ENCODE peak calls at places on chromosomes 5 and 9, in eight cellular contexts. J is left ventricle myocardium inferior; C is hepatocyte; S is cardiac muscle cell; I is ovary; K is heart right ventricle; W is tibial artery; X is CD8-positive, alpha-beta T cell. E is an unnamed sample. For H3K36me3, the result is how much of the 10 kb centered on the place peaks cover.

GRCh38 chr9:33263936-33264472 is 504 bp downstream of the BAG1 start:
- DNase-seq in X (peak), C (peak), K (peak), J (peak), W (peak), S (peak), I (peak), E (no peak)

GRCh38 chr5:14421851-14422250 is 159.7 kb upstream of the OTULINL start:
- DNase-seq in K (no peak), I (no peak), X (no peak), S (no peak), J (no peak), W (no peak), C (no peak), E (no peak)

GRCh38 chr5:179344301-179345178 is 721 bp downstream of the ADAMTS2 start:
- DNase-seq in X (no peak), S (peak), W (no peak), C (peak), K (no peak), J (no peak), I (peak), E (no peak)

GRCh38 chr9:133321411-133321935 is 14.5 kb downstream of the SURF6 start:
- DNase-seq in I (no peak), S (no peak), K (no peak), J (no peak), W (peak), C (no peak), X (no peak), E (no peak)

GRCh38 chr9:19331877-19332276 is 48.2 kb downstream of the RPS6 start:
- DNase-seq in J (no peak), W (no peak), C (no peak), K (no peak), X (no peak), I (no peak), S (no peak), E (no peak)

GRCh38 chr5:29218829-29219228 is 1974.7 kb upstream of the CDH6 start:
- DNase-seq in C (no peak), S (no peak), X (no peak), K (no peak), I (no peak), J (no peak), W (no peak), E (no peak)

GRCh38 chr5:110865400-110866094 is 126.7 kb downstream of the SLC25A46 start:
- DNase-seq in J (no peak), C (peak), W (no peak), K (no peak), X (no peak), S (peak), I (no peak), E (peak)

GRCh38 chr5:96141749-96142148 is 180.1 kb upstream of the ELL2 start:
- DNase-seq in X (no peak), S (no peak), C (no peak), J (no peak), K (no peak), I (no peak), W (no peak), E (no peak)

GRCh38 chr5:82664711-82665110 is 386.6 kb upstream of the RPS23 start:
- DNase-seq in J (no peak), W (no peak), X (no peak), I (no peak), S (no peak), C (no peak), K (no peak), E (no peak)

GRCh38 chr9:127903557-127904475 is 4.4 kb upstream of the ST6GALNAC6 start:
- DNase-seq in J (peak), W (peak), I (peak), K (peak), C (peak), S (peak), X (peak), E (no peak)

GRCh38 chr5:132772291-132773070 is 4.6 kb downstream of the SEPTIN8 start:
- DNase-seq in J (no peak), W (no peak), S (no peak), C (no peak), I (no peak), K (no peak), X (no peak), E (no peak)

GRCh38 chr5:74903165-74903787 is 37.1 kb upstream of the FAM169A start:
- DNase-seq in W (no peak), S (peak), I (no peak), C (peak), K (peak), X (no peak), J (no peak), E (no peak)

GRCh38 chr5:140840978-140841962 is at the start of gene PCDHA8:
- DNase-seq in I (no peak), C (no peak), W (no peak), X (no peak), J (no peak), K (no peak), S (no peak), E (no peak)

GRCh38 chr9:115694991-115695390 is 458.6 kb upstream of the PAPPA start:
- DNase-seq in J (no peak), X (no peak), K (no peak), W (no peak), I (no peak), C (no peak), S (no peak), E (no peak)

GRCh38 chr5:180467989-180468731 is 26.0 kb upstream of the CNOT6 start:
- DNase-seq in J (no peak), K (no peak), W (peak), C (no peak), I (no peak), S (peak), X (no peak), E (no peak)

GRCh38 chr5:36150676-36151433 is 832 bp downstream of the LMBRD2 start:
- DNase-seq in I (no peak), C (peak), S (peak), W (no peak), K (peak), X (peak), J (no peak), E (peak)

GRCh38 chr9:75001719-75002421 is 26.2 kb downstream of the CARNMT1 start:
- DNase-seq in C (peak), X (no peak), K (no peak), W (no peak), J (no peak), S (peak), I (no peak), E (peak)

GRCh38 chr5:20678814-20679298 is 690.9 kb upstream of the CDH18 start:
- DNase-seq in C (peak), W (no peak), J (no peak), K (no peak), X (no peak), S (no peak), I (no peak), E (peak)

GRCh38 chr5:96668725-96669124 is 6.5 kb downstream of the CAST start:
- DNase-seq in C (peak), X (no peak), K (no peak), S (no peak), W (no peak), J (no peak), I (no peak), E (no peak)

GRCh38 chr5:14239951-14240350 is 96.8 kb downstream of the TRIO start:
- DNase-seq in J (no peak), C (no peak), W (no peak), K (no peak), S (no peak), I (no peak), X (no peak), E (no peak)

GRCh38 chr5:61330341-61330878 is 1.6 kb upstream of the ZSWIM6 start:
- DNase-seq in S (no peak), C (no peak), I (peak), W (no peak), J (peak), K (peak), X (peak), E (no peak)

GRCh38 chr5:180329606-180330269 is 23.4 kb downstream of the GFPT2 start:
- DNase-seq in S (no peak), J (no peak), C (no peak), W (no peak), I (no peak), K (no peak), X (no peak), E (no peak)

GRCh38 chr9:74500584-74500924 is 3.4 kb downstream of the RORB start:
- DNase-seq in X (no peak), C (no peak), I (no peak), K (no peak), W (no peak), J (no peak), S (peak), E (no peak)

GRCh38 chr5:97629281-97629680 is 446.2 kb upstream of the RIOK2 start:
- DNase-seq in X (no peak), C (peak), S (no peak), K (peak), I (peak), W (peak), J (peak), E (peak)

GRCh38 chr5:174195517-174195916 is 150.0 kb downstream of the NSG2 start:
- DNase-seq in K (no peak), J (no peak), C (no peak), W (no peak), X (no peak), I (no peak), S (peak), E (no peak)

GRCh38 chr9:137281345-137282116 is 4.0 kb downstream of the TOR4A start:
- DNase-seq in W (no peak), S (no peak), K (no peak), X (no peak), I (no peak), C (peak), J (no peak), E (no peak)

GRCh38 chr5:137605377-137605776 is 106.3 kb upstream of the SPOCK1 start:
- DNase-seq in X (no peak), S (peak), C (no peak), I (no peak), J (no peak), W (no peak), K (no peak), E (no peak)

GRCh38 chr9:95506692-95507455 is 9.9 kb downstream of the PTCH1 start:
- DNase-seq in C (peak), X (peak), W (peak), S (peak), K (peak), I (peak), J (peak), E (peak)

GRCh38 chr5:149062371-149063016 is 368 bp downstream of the SH3TC2 start:
- DNase-seq in I (no peak), W (no peak), X (no peak), J (no peak), S (no peak), C (peak), K (no peak), E (peak)

GRCh38 chr5:174773371-174773770 is 49.0 kb downstream of the MSX2 start:
- DNase-seq in I (no peak), J (no peak), K (no peak), S (no peak), C (peak), W (no peak), X (no peak), E (no peak)

GRCh38 chr9:71504636-71505035 is 263.7 kb downstream of the CEMIP2 start:
- DNase-seq in I (no peak), X (no peak), S (no peak), W (no peak), J (no peak), C (no peak), K (no peak), E (no peak)

GRCh38 chr5:122141751-122142150 is 12.4 kb downstream of the ZNF474 start:
- DNase-seq in K (no peak), C (no peak), X (no peak), S (no peak), J (no peak), I (no peak), W (no peak), E (no peak)

GRCh38 chr9:115157245-115157674 is 39.3 kb upstream of the TNC start:
- DNase-seq in X (no peak), K (no peak), S (no peak), C (peak), I (no peak), W (peak), J (no peak), E (peak)

GRCh38 chr9:106892632-106893031 is 29.7 kb downstream of the ZNF462 start:
- DNase-seq in W (no peak), K (peak), I (peak), J (no peak), C (peak), S (peak), X (no peak), E (peak)

GRCh38 chr5:129511291-129511690 is 51.2 kb downstream of the ADAMTS19 start:
- DNase-seq in J (no peak), X (no peak), K (no peak), C (no peak), S (no peak), I (no peak), W (no peak), E (no peak)

GRCh38 chr9:12816656-12817101 is 41.9 kb downstream of the LURAP1L start:
- DNase-seq in J (no peak), X (no peak), C (no peak), S (no peak), I (no peak), K (no peak), W (no peak), E (no peak)

GRCh38 chr9:86944974-86945867 is 2.1 kb downstream of the GAS1 start:
- DNase-seq in K (no peak), I (peak), S (peak), C (peak), J (no peak), X (no peak), W (no peak), E (no peak)

GRCh38 chr9:4137755-4138154 is 162.1 kb downstream of the GLIS3 start:
- DNase-seq in C (no peak), K (no peak), W (no peak), S (no peak), X (no peak), I (no peak), J (no peak), E (peak)

GRCh38 chr9:125142560-125143376 is 560 bp downstream of the SCAI start:
- DNase-seq in J (no peak), I (no peak), K (peak), S (peak), W (no peak), C (peak), X (peak), E (no peak)

GRCh38 chr5:33379757-33380156 is 61.0 kb upstream of the TARS1 start:
- DNase-seq in J (no peak), K (no peak), X (no peak), S (peak), C (peak), W (no peak), I (no peak), E (no peak)
- TF ChIP-seq CTCF in J (peak), K (peak), X (no peak), S (peak), C (peak), W (no peak), I (no peak), E (peak)

GRCh38 chr9:21837501-21837900 is 35.1 kb downstream of the MTAP start:
- DNase-seq in J (no peak), X (no peak), I (no peak), S (no peak), K (no peak), W (no peak), C (no peak), E (no peak)

GRCh38 chr9:21831841-21832509 is 29.5 kb downstream of the MTAP start:
- DNase-seq in I (no peak), J (no peak), C (peak), W (no peak), K (no peak), S (no peak), X (no peak), E (peak)

GRCh38 chr9:21833090-21833801 is 30.8 kb downstream of the MTAP start:
- DNase-seq in W (no peak), J (no peak), X (no peak), K (no peak), S (no peak), I (no peak), C (no peak), E (no peak)

GRCh38 chr9:21836437-21837161 is 34.2 kb downstream of the MTAP start:
- DNase-seq in C (peak), K (no peak), W (no peak), J (no peak), S (no peak), X (no peak), I (no peak), E (peak)

DNA sequence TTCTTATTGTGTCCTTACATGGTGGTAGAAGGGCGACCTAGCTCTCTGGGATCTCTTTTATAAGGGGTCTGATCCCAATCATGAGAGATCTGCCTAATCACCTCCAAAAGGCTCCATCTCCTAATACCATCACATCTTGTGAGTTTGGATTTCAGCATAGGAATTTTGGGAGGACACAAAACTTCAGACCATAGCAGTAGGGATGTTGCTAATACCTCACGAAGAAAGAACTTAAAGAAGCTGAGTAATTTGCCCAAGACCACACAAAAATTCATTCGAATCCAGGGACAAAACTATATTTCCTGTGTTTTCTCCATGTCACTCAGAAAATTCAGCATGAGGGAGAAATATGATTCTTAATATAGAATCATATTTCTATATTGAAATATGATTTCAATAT is 32.7 kb downstream of the MTAP start:
- DNase-seq in I (no peak), W (no peak), X (no peak), S (no peak), J (no peak), K (no peak), C (no peak), E (no peak)
- H3K36me3 ChIP-seq in I (under half), W (half or more), X (under half), S (under half), J (half or more), K (half or more), C (under half), E (under half)

GRCh38 chr5:16976625-16977008 is 40.5 kb upstream of the MYO10 start:
- DNase-seq in W (no peak), C (no peak), S (no peak), X (no peak), J (no peak), I (no peak), K (no peak), E (no peak)
- H3K27ac ChIP-seq in W (no peak), C (no peak), S (no peak), X (no peak), J (no peak), I (no peak), K (no peak), E (no peak)

DNA sequence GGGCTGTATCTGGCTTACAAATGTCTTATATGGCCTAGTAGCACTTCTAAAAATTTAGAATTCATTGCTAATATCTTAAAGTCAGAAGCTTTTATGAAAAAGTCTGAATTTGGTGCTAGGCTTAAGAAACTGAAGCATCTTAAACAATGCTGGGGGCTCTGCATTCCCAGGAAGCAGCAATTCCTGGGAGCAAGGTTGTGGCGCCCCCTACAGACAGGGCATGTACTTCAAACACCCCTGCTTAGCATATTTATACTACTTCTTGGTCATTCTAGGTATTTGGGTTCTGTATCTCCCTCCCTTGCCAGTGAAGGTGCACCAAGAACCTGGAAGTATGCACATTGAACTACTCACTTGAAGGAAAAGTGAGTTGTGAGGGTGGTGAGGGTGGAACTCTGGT is 64.6 kb upstream of the GRIA1 start:
- DNase-seq in X (no peak), K (no peak), W (no peak), J (no peak), I (no peak), C (no peak), S (peak), E (no peak)
- TF ChIP-seq CTCF in X (no peak), K (no peak), W (no peak), J (no peak), I (no peak), C (peak), S (peak), E (peak)

E was measured in brain microvascular endothelial cell.